ENCODE peak calls at places on chromosome 1, in ten cellular contexts. One of them, this sample, is unnamed.

GRCh38 chr1:63802109-63802508 is 28.3 kb downstream of the ROR1 start:
- DNase-seq in adrenal gland: no peak
- DNase-seq in endothelial cell of umbilical vein: no peak
- DNase-seq in stimulated activated naive CD4-positive, alpha-beta T cell treated with Interleukin-2 at 50 U/mL for 16 hours: no peak
- DNase-seq in neuronal stem cell: no peak
- DNase-seq in H9: no peak
- DNase-seq in midbrain: no peak
- DNase-seq in heart left ventricle: no peak
- DNase-seq in GM20000: no peak
- DNase-seq in pancreas: no peak
- DNase-seq in this sample: no peak

GRCh38 chr1:243549791-243550190 is 293.9 kb downstream of the SDCCAG8 start:
- DNase-seq in adrenal gland: no peak
- DNase-seq in H9: no peak
- DNase-seq in pancreas: no peak
- DNase-seq in endothelial cell of umbilical vein: no peak
- DNase-seq in GM20000: no peak
- DNase-seq in neuronal stem cell: no peak
- DNase-seq in heart left ventricle: no peak
- DNase-seq in stimulated activated naive CD4-positive, alpha-beta T cell treated with Interleukin-2 at 50 U/mL for 16 hours: no peak
- DNase-seq in midbrain: no peak
- DNase-seq in this sample: no peak

GRCh38 chr1:218930879-218931278 is 242.8 kb upstream of the LYPLAL1 start:
- DNase-seq in GM20000: no peak
- DNase-seq in pancreas: no peak
- DNase-seq in H9: no peak
- DNase-seq in adrenal gland: no peak
- DNase-seq in endothelial cell of umbilical vein: peak; percentile 86
- DNase-seq in stimulated activated naive CD4-positive, alpha-beta T cell treated with Interleukin-2 at 50 U/mL for 16 hours: no peak
- DNase-seq in heart left ventricle: no peak
- DNase-seq in neuronal stem cell: no peak
- DNase-seq in midbrain: no peak
- DNase-seq in this sample: no peak

GRCh38 chr1:156308078-156308477 is 9.0 kb upstream of the VHLL start:
- DNase-seq in midbrain: no peak
- DNase-seq in pancreas: no peak
- DNase-seq in stimulated activated naive CD4-positive, alpha-beta T cell treated with Interleukin-2 at 50 U/mL for 16 hours: no peak
- DNase-seq in endothelial cell of umbilical vein: peak; percentile 16
- DNase-seq in GM20000: no peak
- DNase-seq in heart left ventricle: no peak
- DNase-seq in adrenal gland: no peak
- DNase-seq in H9: no peak
- DNase-seq in neuronal stem cell: no peak
- DNase-seq in this sample: no peak

GRCh38 chr1:67574221-67574620 is 110.8 kb upstream of the GADD45A start:
- DNase-seq in GM20000: no peak
- DNase-seq in stimulated activated naive CD4-positive, alpha-beta T cell treated with Interleukin-2 at 50 U/mL for 16 hours: no peak
- DNase-seq in neuronal stem cell: no peak
- DNase-seq in pancreas: no peak
- DNase-seq in adrenal gland: no peak
- DNase-seq in midbrain: no peak
- DNase-seq in endothelial cell of umbilical vein: no peak
- DNase-seq in H9: no peak
- DNase-seq in heart left ventricle: no peak
- DNase-seq in this sample: no peak

GRCh38 chr1:11245904-11246726 is 16.2 kb downstream of the MTOR start:
- DNase-seq in adrenal gland: no peak
- DNase-seq in heart left ventricle: no peak
- DNase-seq in endothelial cell of umbilical vein: no peak
- DNase-seq in neuronal stem cell: no peak
- DNase-seq in GM20000: no peak
- DNase-seq in H9: no peak
- DNase-seq in midbrain: no peak
- DNase-seq in pancreas: no peak
- DNase-seq in stimulated activated naive CD4-positive, alpha-beta T cell treated with Interleukin-2 at 50 U/mL for 16 hours: no peak
- DNase-seq in this sample: no peak

GRCh38 chr1:183912265-183912886 is 107.5 kb downstream of the RGL1 start:
- DNase-seq in neuronal stem cell: no peak
- DNase-seq in midbrain: no peak
- DNase-seq in heart left ventricle: no peak
- DNase-seq in pancreas: no peak
- DNase-seq in H9: no peak
- DNase-seq in adrenal gland: no peak
- DNase-seq in endothelial cell of umbilical vein: no peak
- DNase-seq in stimulated activated naive CD4-positive, alpha-beta T cell treated with Interleukin-2 at 50 U/mL for 16 hours: no peak
- DNase-seq in GM20000: peak; percentile 41
- DNase-seq in this sample: no peak

GRCh38 chr1:101479945-101480344 is 243.1 kb downstream of the S1PR1 start:
- DNase-seq in heart left ventricle: no peak
- DNase-seq in H9: no peak
- DNase-seq in stimulated activated naive CD4-positive, alpha-beta T cell treated with Interleukin-2 at 50 U/mL for 16 hours: no peak
- DNase-seq in GM20000: no peak
- DNase-seq in neuronal stem cell: no peak
- DNase-seq in pancreas: no peak
- DNase-seq in endothelial cell of umbilical vein: no peak
- DNase-seq in midbrain: no peak
- DNase-seq in adrenal gland: no peak
- DNase-seq in this sample: no peak

GRCh38 chr1:223785808-223786207 is 59.9 kb downstream of the TP53BP2 start:
- DNase-seq in H9: no peak
- DNase-seq in adrenal gland: no peak
- DNase-seq in GM20000: no peak
- DNase-seq in neuronal stem cell: no peak
- DNase-seq in pancreas: no peak
- DNase-seq in heart left ventricle: no peak
- DNase-seq in midbrain: no peak
- DNase-seq in endothelial cell of umbilical vein: peak; percentile 36
- DNase-seq in stimulated activated naive CD4-positive, alpha-beta T cell treated with Interleukin-2 at 50 U/mL for 16 hours: no peak
- DNase-seq in this sample: no peak